ENCODE peak calls at places on chromosomes 6 and 20, in four cellular contexts. One of them, this sample, is unnamed.

GRCh38 chr6:125868996-125869395 is 78.2 kb downstream of the NCOA7 start:
- DNase-seq in astrocyte: no peak
- DNase-seq in gastrocnemius medialis: peak; percentile 6
- DNase-seq in left ventricle myocardium inferior: peak; percentile 78
- DNase-seq in this sample: no peak

GRCh38 chr6:144350176-144350575 is 65.0 kb downstream of the UTRN start:
- DNase-seq in astrocyte: no peak
- DNase-seq in gastrocnemius medialis: no peak
- DNase-seq in left ventricle myocardium inferior: no peak
- DNase-seq in this sample: no peak

GRCh38 chr6:16201706-16202105 is 36.7 kb upstream of the GMPR start:
- DNase-seq in astrocyte: no peak
- DNase-seq in gastrocnemius medialis: no peak
- DNase-seq in left ventricle myocardium inferior: no peak
- DNase-seq in this sample: no peak

GRCh38 chr6:26183581-26184408 is 96.6 kb downstream of the HFE start:
- DNase-seq in astrocyte: peak; percentile 88
- DNase-seq in gastrocnemius medialis: no peak
- DNase-seq in left ventricle myocardium inferior: peak; percentile 53
- DNase-seq in this sample: peak; percentile 93

GRCh38 chr20:48098099-48098498 is 312.8 kb upstream of the SULF2 start:
- DNase-seq in astrocyte: no peak
- DNase-seq in gastrocnemius medialis: no peak
- DNase-seq in left ventricle myocardium inferior: no peak
- DNase-seq in this sample: no peak

GRCh38 chr20:17860306-17861197 is 108.0 kb downstream of the SNX5 start:
- DNase-seq in astrocyte: no peak
- DNase-seq in gastrocnemius medialis: no peak
- DNase-seq in left ventricle myocardium inferior: no peak
- DNase-seq in this sample: no peak

GRCh38 chr6:45898941-45899682 is 116.5 kb downstream of the CLIC5 start:
- DNase-seq in astrocyte: no peak
- DNase-seq in gastrocnemius medialis: no peak
- DNase-seq in left ventricle myocardium inferior: no peak
- DNase-seq in this sample: no peak

GRCh38 chr6:148464319-148465010 is 121.8 kb downstream of the SASH1 start:
- DNase-seq in astrocyte: peak; percentile 50
- DNase-seq in gastrocnemius medialis: peak; percentile 35
- DNase-seq in left ventricle myocardium inferior: peak; percentile 62
- DNase-seq in this sample: peak; percentile 87

GRCh38 chr6:159959976-159960384 is 8.9 kb upstream of the IGF2R start:
- DNase-seq in astrocyte: no peak
- DNase-seq in gastrocnemius medialis: no peak
- DNase-seq in left ventricle myocardium inferior: peak; percentile 49
- DNase-seq in this sample: peak; percentile 53

GRCh38 chr6:47481806-47482205 is 4.2 kb downstream of the CD2AP start:
- DNase-seq in astrocyte: no peak
- DNase-seq in gastrocnemius medialis: no peak
- DNase-seq in left ventricle myocardium inferior: no peak
- DNase-seq in this sample: no peak

GRCh38 chr20:35173576-35174192 is 1.8 kb downstream of the PROCR start:
- DNase-seq in astrocyte: no peak
- DNase-seq in gastrocnemius medialis: no peak
- DNase-seq in left ventricle myocardium inferior: no peak
- DNase-seq in this sample: no peak

GRCh38 chr20:35172434-35172806 is 548 bp downstream of the PROCR start:
- DNase-seq in astrocyte: no peak
- DNase-seq in gastrocnemius medialis: no peak
- DNase-seq in left ventricle myocardium inferior: no peak
- DNase-seq in this sample: no peak

GRCh38 chr20:35171438-35171752 is 477 bp upstream of the PROCR start:
- DNase-seq in astrocyte: no peak
- DNase-seq in gastrocnemius medialis: no peak
- DNase-seq in left ventricle myocardium inferior: no peak
- DNase-seq in this sample: no peak

GRCh38 chr20:35174458-35175216 is 2.8 kb downstream of the PROCR start:
- DNase-seq in astrocyte: no peak
- DNase-seq in gastrocnemius medialis: no peak
- DNase-seq in left ventricle myocardium inferior: no peak
- DNase-seq in this sample: peak; percentile 14

GRCh38 chr20:35171753-35172433 is at the start of gene PROCR:
- DNase-seq in astrocyte: peak; percentile 91
- DNase-seq in gastrocnemius medialis: peak; percentile 67
- DNase-seq in left ventricle myocardium inferior: peak; percentile 88
- DNase-seq in this sample: peak; percentile 83
- H3K4me3 ChIP-seq in astrocyte: peak within 1 kb of the TSS; percentile 66
- H3K4me3 ChIP-seq in gastrocnemius medialis: peak within 1 kb of the TSS; percentile 49
- H3K4me3 ChIP-seq in left ventricle myocardium inferior: peak within 1 kb of the TSS; percentile 65
- H3K4me3 ChIP-seq in this sample: peak within 1 kb of the TSS; percentile 56

DNA sequence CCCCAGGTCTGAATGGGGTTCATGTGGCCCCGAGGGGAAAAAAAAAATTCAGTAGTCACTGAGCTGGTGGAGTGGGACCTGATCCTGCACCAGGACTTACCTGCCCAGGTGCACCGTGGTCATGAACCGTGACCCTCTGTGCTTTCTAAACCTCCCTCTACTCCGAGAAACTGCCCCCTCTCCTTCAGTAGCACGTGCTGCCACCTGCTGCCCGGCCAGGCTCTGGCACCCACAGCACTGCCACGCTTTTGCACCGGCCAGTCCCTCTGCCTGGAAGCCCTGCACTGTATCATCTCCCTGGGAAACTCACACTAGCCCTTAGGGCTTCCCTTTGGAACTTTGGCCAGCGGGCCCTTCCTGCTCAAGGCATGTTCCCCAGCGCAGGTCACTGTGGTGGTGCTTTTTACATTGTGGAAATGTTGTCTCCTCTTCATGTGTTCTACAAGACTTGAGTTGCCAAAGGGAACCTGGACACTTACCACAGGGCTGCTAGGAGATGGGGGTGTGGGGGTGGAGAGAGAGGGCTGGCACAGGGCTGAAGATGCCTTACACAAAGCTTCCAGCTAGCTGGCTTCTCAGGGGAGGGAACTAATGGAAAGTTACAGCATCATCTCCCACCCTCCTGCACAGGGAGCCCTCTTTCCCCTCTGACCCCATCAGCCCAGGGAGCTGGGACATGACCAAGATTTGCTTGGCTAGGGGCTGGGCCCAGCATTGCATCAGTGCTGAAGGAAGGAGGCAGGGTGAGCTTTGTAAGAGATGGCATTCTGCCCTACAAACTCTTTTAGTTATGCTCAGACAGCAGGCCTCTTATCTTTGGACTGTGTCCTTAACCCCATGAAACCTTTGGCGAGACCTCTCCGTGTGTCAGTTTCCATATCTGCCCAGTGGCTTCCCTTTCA is 2.5 kb upstream of the PTPRT start:
- DNase-seq in astrocyte: no peak
- DNase-seq in gastrocnemius medialis: no peak
- DNase-seq in left ventricle myocardium inferior: no peak
- DNase-seq in this sample: peak; percentile 6
- TF ChIP-seq CTCF in astrocyte: peak; percentile 15
- TF ChIP-seq CTCF in gastrocnemius medialis: no peak
- TF ChIP-seq CTCF in left ventricle myocardium inferior: peak; percentile 41
- TF ChIP-seq CTCF in this sample: peak; percentile 41

GRCh38 chr6:161438430-161439030 is 164.7 kb upstream of the AGPAT4 start:
- DNase-seq in astrocyte: no peak
- DNase-seq in gastrocnemius medialis: no peak
- DNase-seq in left ventricle myocardium inferior: no peak
- DNase-seq in this sample: no peak
- H3K4me3 ChIP-seq in astrocyte: no peak overlapping the region
- H3K4me3 ChIP-seq in gastrocnemius medialis: no peak overlapping the region
- H3K4me3 ChIP-seq in left ventricle myocardium inferior: peak overlapping the region; percentile 54
- H3K4me3 ChIP-seq in this sample: no peak overlapping the region

GRCh38 chr20:49279677-49280462 is 2.0 kb upstream of the ZNFX1 start:
- DNase-seq in astrocyte: no peak
- DNase-seq in gastrocnemius medialis: no peak
- DNase-seq in left ventricle myocardium inferior: no peak
- DNase-seq in this sample: no peak
- TF ChIP-seq CTCF in astrocyte: no peak
- TF ChIP-seq CTCF in gastrocnemius medialis: no peak
- TF ChIP-seq CTCF in left ventricle myocardium inferior: no peak
- TF ChIP-seq CTCF in this sample: no peak

DNA sequence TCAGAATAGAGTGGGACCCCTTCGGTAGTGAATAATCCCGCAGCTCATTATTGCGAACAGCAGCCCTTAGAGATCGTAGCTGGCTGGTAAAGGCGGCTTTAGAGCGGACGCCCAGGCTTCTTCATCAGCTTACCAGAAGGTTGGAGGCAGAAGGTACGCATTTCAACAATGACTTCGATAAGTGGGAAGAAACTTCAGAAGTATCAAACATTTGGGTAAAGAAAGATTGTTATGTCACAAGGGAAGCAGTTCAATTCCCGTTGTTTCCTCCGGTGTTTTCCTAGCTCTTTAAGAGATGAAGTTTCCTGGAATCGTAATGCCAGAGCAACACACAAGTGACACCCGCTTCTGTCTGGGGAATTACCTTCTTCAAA is 119.2 kb upstream of the ZNF184 start:
- DNase-seq in astrocyte: peak; percentile 7
- DNase-seq in gastrocnemius medialis: no peak
- DNase-seq in left ventricle myocardium inferior: no peak
- DNase-seq in this sample: peak; percentile 22
- H3K4me3 ChIP-seq in astrocyte: peak overlapping the region; percentile 56
- H3K4me3 ChIP-seq in gastrocnemius medialis: peak overlapping the region; percentile 13
- H3K4me3 ChIP-seq in left ventricle myocardium inferior: peak overlapping the region; percentile 26
- H3K4me3 ChIP-seq in this sample: peak overlapping the region; percentile 34

DNA sequence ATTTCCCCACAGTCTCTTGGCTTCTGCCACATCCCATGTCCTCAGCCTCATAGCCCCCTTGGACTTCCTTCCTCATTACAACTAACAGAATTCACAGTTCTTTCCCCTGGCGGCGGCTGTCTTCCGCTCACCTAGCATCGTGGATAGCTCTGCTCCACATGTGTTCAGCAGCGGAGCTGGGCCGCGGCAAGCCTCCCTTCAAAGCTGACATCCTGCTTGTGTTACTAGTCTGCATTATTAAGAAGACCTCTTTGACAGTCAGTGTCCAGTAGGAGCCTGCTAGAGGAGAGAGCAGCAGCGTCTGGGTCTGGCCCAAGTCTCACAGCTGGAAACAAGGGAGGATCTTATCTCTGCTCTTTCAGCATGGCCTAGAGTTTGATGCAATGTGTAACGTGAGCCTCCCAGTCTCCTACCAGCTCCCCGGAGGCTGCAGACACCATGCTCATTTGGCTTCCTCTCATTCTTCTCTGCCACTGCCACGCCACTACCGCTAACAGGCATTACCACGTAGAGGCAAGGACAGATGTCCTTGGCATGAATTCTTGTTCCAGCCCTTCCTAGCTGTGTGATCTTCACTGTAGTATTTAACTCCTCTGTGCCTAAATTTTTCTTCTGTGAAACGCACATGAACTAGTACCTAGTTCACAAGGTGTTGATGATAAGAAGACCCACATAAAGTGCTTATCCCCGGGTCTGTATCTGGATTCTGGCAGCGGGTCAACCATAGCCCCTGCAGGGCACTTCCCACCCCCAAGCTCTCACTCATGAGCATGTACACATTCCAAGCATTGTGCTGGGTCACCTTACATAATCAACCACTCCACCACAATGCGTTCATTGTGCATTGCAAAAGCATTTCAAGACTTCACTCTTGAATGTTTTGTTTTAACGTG is 107.1 kb upstream of the BACH2 start:
- DNase-seq in astrocyte: peak; percentile 85
- DNase-seq in gastrocnemius medialis: peak; percentile 55
- DNase-seq in left ventricle myocardium inferior: peak; percentile 43
- DNase-seq in this sample: peak; percentile 98
- TF ChIP-seq CTCF in astrocyte: no peak
- TF ChIP-seq CTCF in gastrocnemius medialis: no peak
- TF ChIP-seq CTCF in left ventricle myocardium inferior: no peak
- TF ChIP-seq CTCF in this sample: peak; percentile 37

DNA sequence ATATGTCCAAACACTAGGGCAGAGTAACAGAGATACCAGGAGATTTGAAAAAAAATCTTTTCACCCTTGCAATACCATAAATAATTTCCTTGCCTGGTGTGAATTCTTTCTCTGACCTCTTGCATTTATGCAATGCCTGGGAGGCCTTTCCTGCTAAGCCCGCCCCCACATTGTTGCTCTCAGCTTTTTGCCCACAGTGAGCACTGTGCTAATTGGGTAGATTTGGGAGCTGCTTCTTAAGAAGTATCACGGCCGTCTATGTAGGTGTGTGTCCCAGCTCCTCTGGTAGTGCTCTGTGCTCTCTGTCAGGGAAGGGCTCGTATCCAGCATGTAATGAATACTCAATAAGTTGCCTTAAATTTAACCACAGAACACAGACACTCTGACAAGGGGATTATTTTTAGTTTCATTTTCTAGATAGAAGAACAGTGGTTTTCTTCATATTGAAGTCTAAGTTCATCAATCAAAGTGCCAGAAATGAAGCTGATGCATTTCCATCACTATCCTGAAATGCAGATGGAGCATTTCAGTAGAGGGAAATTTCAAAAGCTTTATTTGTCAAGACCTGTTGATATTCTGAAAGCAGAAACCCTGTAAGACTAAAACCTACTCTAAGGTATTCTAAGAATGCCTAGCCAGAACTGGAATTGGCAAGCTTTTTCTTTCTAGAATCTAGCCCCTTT is 54.5 kb upstream of the CEP85L start:
- DNase-seq in astrocyte: peak; percentile 86
- DNase-seq in gastrocnemius medialis: no peak
- DNase-seq in left ventricle myocardium inferior: no peak
- DNase-seq in this sample: peak; percentile 89
- H3K4me3 ChIP-seq in astrocyte: peak overlapping the region; percentile 39
- H3K4me3 ChIP-seq in gastrocnemius medialis: peak overlapping the region; percentile 5
- H3K4me3 ChIP-seq in left ventricle myocardium inferior: peak overlapping the region; percentile 42
- H3K4me3 ChIP-seq in this sample: peak overlapping the region; percentile 46